ENCODE peak calls at places on chromosomes 7 and 10, in four cellular contexts. T is DND-41, I is kidney, W is mesendoderm. X is an unnamed sample.

GRCh38 chr10:133298466-133298865 is 10.2 kb downstream of the TUBGCP2 start:
- DNase-seq in T (no peak), W (no peak), I (peak; percentile 47), X (no peak)

GRCh38 chr7:77269360-77270075 is 69.9 kb upstream of the FGL2 start:
- DNase-seq in I (no peak), W (no peak), T (no peak), X (no peak)

GRCh38 chr7:41085244-41085643 is 617.6 kb downstream of the INHBA start:
- DNase-seq in I (no peak), W (no peak), T (no peak), X (no peak)

GRCh38 chr10:91412688-91413087 is 2.5 kb downstream of the HECTD2 start:
- DNase-seq in I (no peak), T (no peak), W (peak; percentile 67), X (no peak)

GRCh38 chr10:121669010-121669366 is 70.7 kb upstream of the FGFR2 start:
- DNase-seq in W (no peak), T (no peak), I (no peak), X (no peak)

GRCh38 chr7:41881313-41882130 is 178.6 kb upstream of the INHBA start:
- DNase-seq in I (no peak), T (no peak), W (no peak), X (no peak)

GRCh38 chr10:78938695-78939672 is 129.8 kb upstream of the ZMIZ1 start:
- DNase-seq in T (no peak), I (no peak), W (no peak), X (no peak)

GRCh38 chr7:30476401-30477145 is 2.0 kb downstream of the NOD1 start:
- DNase-seq in I (no peak), W (no peak), T (no peak), X (no peak)

GRCh38 chr7:151682831-151683614 is 163.3 kb upstream of the RHEB start:
- DNase-seq in W (no peak), T (no peak), I (peak; percentile 43), X (no peak)

GRCh38 chr10:92405006-92405924 is 114.3 kb downstream of the MARCHF5 start:
- DNase-seq in T (no peak), I (no peak), W (no peak), X (no peak)

GRCh38 chr7:28125381-28126046 is 55.1 kb downstream of the JAZF1 start:
- DNase-seq in W (peak; percentile 42), T (no peak), I (no peak), X (no peak)

GRCh38 chr10:18455086-18455884 is 196.1 kb downstream of the NSUN6 start:
- DNase-seq in T (peak; percentile 25), W (peak; percentile 30), I (no peak), X (no peak)

DNA sequence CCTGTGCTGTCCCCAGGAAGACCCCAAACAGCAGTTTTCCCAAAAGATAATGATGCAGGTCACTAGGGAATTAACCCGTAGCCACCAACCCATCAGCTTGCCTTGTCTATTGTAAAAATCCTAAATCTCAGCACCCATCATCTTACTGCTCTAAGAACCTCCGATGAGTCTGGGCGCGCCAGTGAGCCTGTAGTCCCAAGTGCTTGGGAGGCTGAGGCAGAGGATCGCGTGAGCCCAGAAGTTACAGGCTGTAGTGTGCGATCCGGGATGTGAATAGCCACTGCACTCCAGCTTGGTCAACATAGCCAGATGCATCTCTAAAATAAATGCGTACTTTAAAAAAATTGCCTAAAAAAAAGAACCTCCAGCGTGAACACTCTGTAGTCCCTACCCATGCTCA is 951 bp downstream of the AS3MT start:
- DNase-seq in I (no peak), T (no peak), W (no peak), X (no peak)
- H3K9ac ChIP-seq in I (peak overlapping the region; percentile 59), T (no peak overlapping the region), W (peak overlapping the region; percentile 56), X (peak overlapping the region; percentile 88)

DNA sequence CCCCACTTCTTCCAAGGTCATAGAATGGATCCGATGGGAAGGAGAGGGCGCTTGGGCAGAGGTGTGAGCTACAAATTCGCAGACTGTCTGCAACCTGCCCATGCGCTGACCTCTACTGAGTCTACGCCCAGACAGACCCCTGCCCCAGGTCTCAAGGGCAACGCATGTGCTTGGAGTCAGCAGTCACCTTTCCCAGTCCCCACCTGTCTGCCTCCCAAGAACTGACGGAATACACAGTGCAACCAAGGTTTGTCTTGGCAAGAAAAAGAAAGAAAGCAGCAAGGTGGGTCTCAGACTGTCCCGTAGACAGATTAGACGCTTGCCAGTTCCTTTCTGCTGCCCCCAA is 74.3 kb downstream of the CALN1 start:
- DNase-seq in I (no peak), T (no peak), W (peak; percentile 8), X (no peak)
- H3K9ac ChIP-seq in I (no peak overlapping the region), T (no peak overlapping the region), W (no peak overlapping the region), X (no peak overlapping the region)

GRCh38 chr7:114786455-114786854 is 135.4 kb upstream of the MDFIC start:
- DNase-seq in W (no peak), T (no peak), I (no peak), X (no peak)

GRCh38 chr7:114789942-114790341 is 132.0 kb upstream of the MDFIC start:
- DNase-seq in W (no peak), T (no peak), I (no peak), X (no peak)

GRCh38 chr7:114785496-114785895 is 136.4 kb upstream of the MDFIC start:
- DNase-seq in T (no peak), I (no peak), W (no peak), X (no peak)

GRCh38 chr7:114789161-114789560 is 132.7 kb upstream of the MDFIC start:
- DNase-seq in T (no peak), W (no peak), I (no peak), X (no peak)

DNA sequence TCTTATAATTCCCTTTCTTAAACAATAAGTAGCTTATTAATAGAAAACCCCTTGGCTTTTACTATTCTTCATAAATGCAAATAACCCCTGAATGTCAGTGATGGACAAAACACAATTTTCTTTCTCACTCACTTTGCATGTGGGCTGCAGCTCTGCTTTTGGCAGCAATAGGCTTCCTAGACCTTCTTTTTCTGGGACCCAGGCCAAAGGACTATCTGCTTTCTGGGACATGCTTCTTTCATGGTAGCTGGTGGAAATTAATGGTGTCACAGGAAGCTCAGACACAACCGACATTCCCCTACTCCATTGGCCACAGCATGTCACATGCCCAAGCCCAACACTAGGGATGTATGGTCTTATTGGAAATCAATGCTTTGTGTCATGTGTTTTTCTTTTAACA is 134.3 kb upstream of the MDFIC start:
- DNase-seq in T (no peak), I (no peak), W (no peak), X (no peak)
- H3K9ac ChIP-seq in T (no peak overlapping the region), I (no peak overlapping the region), W (no peak overlapping the region), X (no peak overlapping the region)

GRCh38 chr10:33507662-33508425 is 173.4 kb upstream of the NRP1 start:
- DNase-seq in W (no peak), T (no peak), I (no peak), X (no peak)
- H3K9ac ChIP-seq in W (no peak overlapping the region), T (no peak overlapping the region), I (no peak overlapping the region), X (no peak overlapping the region)

GRCh38 chr7:95608344-95609173 is 12.2 kb upstream of the PDK4 start:
- DNase-seq in I (peak; percentile 97), T (no peak), W (peak; percentile 81), X (peak; percentile 9)

GRCh38 chr7:95605275-95605674 is 9.0 kb upstream of the PDK4 start:
- DNase-seq in T (no peak), I (peak; percentile 59), W (no peak), X (no peak)

GRCh38 chr7:95611224-95611623 is 14.9 kb upstream of the PDK4 start:
- DNase-seq in T (no peak), W (no peak), I (no peak), X (no peak)

GRCh38 chr7:95609277-95609971 is 13.1 kb upstream of the PDK4 start:
- DNase-seq in T (no peak), W (no peak), I (peak; percentile 17), X (no peak)

GRCh38 chr7:95607477-95608010 is 11.2 kb upstream of the PDK4 start:
- DNase-seq in T (no peak), I (peak; percentile 14), W (no peak), X (no peak)
- H3K9ac ChIP-seq in T (peak overlapping the region; percentile 20), I (no peak overlapping the region), W (no peak overlapping the region), X (no peak overlapping the region)

GRCh38 chr7:74272305-74273038 is 16.7 kb upstream of the CLIP2 start:
- DNase-seq in W (peak; percentile 91), T (no peak), I (peak; percentile 95), X (no peak)
- H3K9ac ChIP-seq in W (peak overlapping the region; percentile 46), T (no peak overlapping the region), I (no peak overlapping the region), X (peak overlapping the region; percentile 16)

X was measured in neuronal stem cell.